ENCODE peak calls at places on chromosomes 12 and 14, in six cellular contexts. S is IMR-90, T is neuronal stem cell, K is H9, F is H1, E is trophoblast cell. J is an unnamed sample.

GRCh38 chr12:87930033-87930432 is 99.2 kb downstream of the C12orf50 start:
- DNase-seq in S (peak; percentile 92), T (no peak), K (no peak), F (no peak), E (no peak), J (peak; percentile 42)

GRCh38 chr14:83467811-83468210 is 1934.2 kb upstream of the SEL1L start:
- DNase-seq in S (peak; percentile 27), T (no peak), K (no peak), F (no peak), E (no peak), J (peak; percentile 60)

GRCh38 chr14:65922166-65922565 is 509.6 kb downstream of the FUT8 start:
- DNase-seq in S (no peak), T (no peak), K (no peak), F (no peak), E (no peak), J (no peak)

GRCh38 chr14:105168496-105168978 is at the start of gene JAG2:
- DNase-seq in S (no peak), T (peak; percentile 27), K (peak; percentile 73), F (no peak), E (no peak), J (no peak)

GRCh38 chr12:8960185-8960584 is 10.7 kb upstream of the M6PR start:
- DNase-seq in S (no peak), T (no peak), K (no peak), F (no peak), E (no peak), J (no peak)

GRCh38 chr12:46664771-46665287 is 161.0 kb downstream of the SLC38A4 start:
- DNase-seq in S (peak; percentile 96), T (no peak), K (no peak), F (no peak), E (no peak), J (peak; percentile 92)

GRCh38 chr12:121295746-121296617 is 527 bp downstream of the CAMKK2 start:
- DNase-seq in S (no peak), T (peak; percentile 33), K (peak; percentile 50), F (no peak), E (no peak), J (peak; percentile 29)

GRCh38 chr12:112750971-112751370 is 40.6 kb upstream of the RPH3A start:
- DNase-seq in S (peak; percentile 8), T (no peak), K (no peak), F (no peak), E (no peak), J (no peak)

GRCh38 chr12:50750366-50750765 is 13.5 kb upstream of the ATF1 start:
- DNase-seq in S (no peak), T (no peak), K (peak; percentile 18), F (no peak), E (peak; percentile 74), J (no peak)

GRCh38 chr12:128365032-128365431 is 98.1 kb downstream of the TMEM132C start:
- DNase-seq in S (no peak), T (no peak), K (no peak), F (no peak), E (no peak), J (no peak)

GRCh38 chr12:104462931-104463339 is 6.2 kb downstream of the CHST11 start:
- DNase-seq in S (no peak), T (no peak), K (no peak), F (no peak), E (no peak), J (peak; percentile 65)

GRCh38 chr12:501722-502447 is 42.1 kb downstream of the B4GALNT3 start:
- DNase-seq in S (no peak), T (no peak), K (peak; percentile 68), F (no peak), E (no peak), J (no peak)

GRCh38 chr14:65229431-65230286 is 127.3 kb upstream of the MAX start:
- DNase-seq in S (no peak), T (peak; percentile 85), K (peak; percentile 60), F (no peak), E (no peak), J (peak; percentile 63)

GRCh38 chr12:116590561-116590960 is 31.4 kb downstream of the MAP1LC3B2 start:
- DNase-seq in S (no peak), T (no peak), K (no peak), F (no peak), E (peak; percentile 82), J (no peak)

GRCh38 chr12:110347767-110348166 is 55.7 kb downstream of the ANAPC7 start:
- DNase-seq in S (no peak), T (no peak), K (no peak), F (no peak), E (no peak), J (no peak)

GRCh38 chr12:27631813-27632491 is 64.3 kb upstream of the REP15 start:
- DNase-seq in S (no peak), T (no peak), K (no peak), F (no peak), E (no peak), J (no peak)

GRCh38 chr14:100528962-100529560 is 58.2 kb downstream of the BEGAIN start:
- DNase-seq in S (no peak), T (no peak), K (peak; percentile 22), F (no peak), E (no peak), J (no peak)

GRCh38 chr14:50864911-50865310 is 6.9 kb upstream of the ABHD12B start:
- DNase-seq in S (no peak), T (no peak), K (no peak), F (no peak), E (no peak), J (no peak)

GRCh38 chr12:19675361-19675760 is 236.1 kb downstream of the AEBP2 start:
- DNase-seq in S (no peak), T (no peak), K (no peak), F (no peak), E (no peak), J (no peak)

GRCh38 chr12:19683178-19683927 is 244.1 kb downstream of the AEBP2 start:
- DNase-seq in S (peak; percentile 73), T (no peak), K (no peak), F (no peak), E (no peak), J (peak; percentile 82)

GRCh38 chr12:19681007-19681406 is 241.7 kb downstream of the AEBP2 start:
- DNase-seq in S (no peak), T (no peak), K (peak; percentile 68), F (no peak), E (no peak), J (no peak)
- H4K91ac ChIP-seq in S (no peak overlapping the region), T (no peak overlapping the region), K (no peak overlapping the region), F (no peak overlapping the region), E (no peak overlapping the region), J (peak overlapping the region; percentile 27)

GRCh38 chr12:58425481-58426392 is 484.4 kb downstream of the ATP23 start:
- DNase-seq in S (peak; percentile 94), T (peak; percentile 79), K (peak; percentile 83), F (no peak), E (no peak), J (peak; percentile 94)
- H2AFZ ChIP-seq in S (peak overlapping the region; percentile 83), T (peak overlapping the region; percentile 90), K (no peak overlapping the region), F (peak overlapping the region; percentile 82), E (peak overlapping the region; percentile 80), J (no peak overlapping the region)

DNA sequence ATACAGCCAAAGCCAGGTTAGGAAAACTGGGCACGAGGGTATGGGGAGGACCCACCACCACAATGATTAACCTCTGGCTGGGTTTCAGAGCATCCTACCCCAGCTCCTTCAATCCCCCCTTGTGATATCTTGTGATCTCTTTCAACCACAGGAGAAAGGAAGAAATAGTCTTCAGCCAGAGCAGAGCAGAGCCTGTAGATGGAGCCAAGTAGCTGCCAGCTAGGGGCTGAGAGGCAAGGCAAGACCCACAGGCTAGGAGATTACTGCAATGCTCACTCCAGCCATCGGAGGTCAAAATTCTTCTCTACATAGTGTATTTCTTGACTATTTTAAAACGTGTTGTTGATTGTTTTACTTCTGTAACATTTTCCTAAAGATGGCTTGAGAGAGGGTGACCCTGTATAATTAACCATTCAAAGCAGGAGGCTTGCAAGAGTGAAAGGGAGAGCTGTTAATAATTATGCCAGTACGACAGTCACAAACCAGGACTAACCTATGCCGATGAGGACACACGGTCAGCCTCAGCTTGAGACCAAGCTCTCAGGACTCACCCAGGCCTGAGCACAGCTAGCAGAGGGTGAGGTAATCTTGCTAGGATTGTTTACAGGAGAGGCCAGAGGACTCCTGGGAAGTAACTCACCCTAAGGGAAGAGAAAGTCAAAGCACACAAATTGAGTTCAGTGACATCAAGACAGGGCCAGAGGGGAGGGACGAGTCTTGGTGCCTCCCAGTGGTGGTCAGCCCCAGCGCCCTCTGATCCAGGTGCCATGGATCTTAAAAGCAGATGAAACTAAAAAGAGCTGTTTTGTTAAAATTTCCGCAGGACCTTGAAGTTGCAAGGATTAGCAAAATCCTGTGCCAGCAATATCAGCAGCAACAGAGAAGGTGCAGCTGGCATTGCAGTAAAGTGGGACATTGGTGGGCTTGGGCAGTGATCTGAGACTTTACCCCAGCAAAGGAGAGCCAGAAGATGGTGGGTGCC is 29.8 kb upstream of the CDKN3 start:
- DNase-seq in S (peak; percentile 70), T (no peak), K (peak; percentile 79), F (no peak), E (peak; percentile 12), J (peak; percentile 89)
- H4K8ac ChIP-seq in S (no peak overlapping the region), T (no peak overlapping the region), K (no peak overlapping the region), F (no peak overlapping the region), E (no peak overlapping the region), J (peak overlapping the region; percentile 8)

GRCh38 chr12:69047990-69048389 is 115.0 kb upstream of the CPM start:
- DNase-seq in S (no peak), T (no peak), K (no peak), F (no peak), E (no peak), J (no peak)
- H4K91ac ChIP-seq in S (no peak overlapping the region), T (no peak overlapping the region), K (no peak overlapping the region), F (no peak overlapping the region), E (no peak overlapping the region), J (no peak overlapping the region)

DNA sequence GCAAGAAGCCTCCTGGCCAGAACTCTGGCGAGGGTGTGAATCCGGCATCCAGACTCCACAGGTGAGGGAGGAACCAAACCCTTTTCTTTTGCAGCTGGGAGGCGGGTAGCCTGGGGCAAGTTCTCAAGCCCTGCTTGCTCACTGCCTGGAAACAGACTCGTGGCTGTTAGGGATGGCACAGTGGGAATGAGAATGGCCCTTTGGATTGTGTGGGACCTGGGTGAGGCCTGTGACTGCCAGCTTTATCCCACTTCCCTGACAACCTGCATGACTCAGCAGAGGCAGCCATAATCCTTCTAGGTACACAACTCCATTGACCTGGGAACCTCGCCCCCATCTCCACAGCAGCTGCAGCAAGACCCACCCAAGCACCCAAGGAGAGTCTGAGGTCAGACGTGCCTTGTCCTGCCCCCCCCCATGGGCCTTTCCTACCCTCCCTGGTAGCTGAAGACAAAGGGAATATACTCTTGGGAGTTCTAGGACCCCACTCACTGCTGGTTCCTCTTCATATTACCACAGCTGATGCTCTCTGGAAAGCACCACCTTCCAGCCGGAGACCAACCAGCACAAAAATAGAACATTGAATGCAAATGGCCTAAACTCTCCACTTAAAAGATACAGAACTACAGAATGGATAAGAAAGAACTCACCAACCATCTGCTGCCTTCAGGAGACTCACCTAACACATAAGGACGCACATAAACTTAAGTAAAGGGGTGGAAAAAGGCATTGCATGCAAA is 5.1 kb upstream of the GPR33 start:
- DNase-seq in S (no peak), T (no peak), K (no peak), F (no peak), E (no peak), J (no peak)
- H2AFZ ChIP-seq in S (no peak overlapping the region), T (no peak overlapping the region), K (no peak overlapping the region), F (no peak overlapping the region), E (no peak overlapping the region), J (no peak overlapping the region)

GRCh38 chr14:77268989-77269595 is 1.9 kb downstream of the NGB start:
- DNase-seq in S (no peak), T (no peak), K (no peak), F (no peak), E (no peak), J (no peak)
- H4K8ac ChIP-seq in S (no peak overlapping the region), T (no peak overlapping the region), K (no peak overlapping the region), F (peak overlapping the region; percentile 46), E (no peak overlapping the region), J (no peak overlapping the region)

GRCh38 chr14:95068521-95068920 is 88.8 kb downstream of the DICER1 start:
- DNase-seq in S (no peak), T (no peak), K (no peak), F (no peak), E (no peak), J (no peak)
- H4K91ac ChIP-seq in S (no peak overlapping the region), T (no peak overlapping the region), K (no peak overlapping the region), F (no peak overlapping the region), E (no peak overlapping the region), J (no peak overlapping the region)

J was measured in mesenchymal stem cell.